ENCODE peak calls at places on chromosome 7, in nine cellular contexts. P is left kidney; B is stimulated activated CD8-positive, alpha-beta memory T cell treated with anti-CD3 and anti-CD28 coated beads, Interleukin-15, amount 100 ng/mL, for 1 hour; X is dorsolateral prefrontal cortex; R is HEK293T; S is WTC11; I is left ventricle myocardium inferior; D is AG09319; G is NCI-H1436. O is an unnamed sample.

GRCh38 chr7:48563334-48563733 is 361.0 kb upstream of the CDC14C start:
- DNase-seq in R (no peak), B (no peak), X (no peak), S (no peak), I (no peak), D (no peak), G (no peak), P (no peak), O (no peak)

GRCh38 chr7:16028651-16029050 is 342.2 kb upstream of the MEOX2 start:
- DNase-seq in I (no peak), X (no peak), R (no peak), G (no peak), P (no peak), D (no peak), B (no peak), S (no peak), O (no peak)

GRCh38 chr7:82234457-82235049 is 209.0 kb downstream of the CACNA2D1 start:
- DNase-seq in P (peak), X (no peak), B (no peak), D (peak), R (no peak), I (no peak), S (no peak), G (peak), O (no peak)

GRCh38 chr7:46034056-46034768 is 113.1 kb upstream of the IGFBP3 start:
- DNase-seq in P (no peak), R (no peak), D (peak), S (no peak), B (no peak), X (no peak), G (no peak), I (no peak), O (no peak)

GRCh38 chr7:141012044-141012685 is 2.6 kb downstream of the MRPS33 start:
- DNase-seq in D (no peak), X (peak), R (peak), S (peak), B (peak), G (peak), I (peak), P (peak), O (peak)

GRCh38 chr7:23645822-23646221 is 34.2 kb upstream of the FAM221A start:
- DNase-seq in I (no peak), P (no peak), S (no peak), G (no peak), R (no peak), B (no peak), X (no peak), D (no peak), O (no peak)

GRCh38 chr7:128982105-128982504 is 44.4 kb downstream of the IRF5 start:
- DNase-seq in B (no peak), S (no peak), G (no peak), P (no peak), X (no peak), D (no peak), I (no peak), R (no peak), O (no peak)

GRCh38 chr7:42972703-42973500 is 40.7 kb downstream of the MRPL32 start:
- DNase-seq in P (peak), I (no peak), D (peak), G (no peak), R (no peak), X (no peak), S (no peak), B (no peak), O (no peak)

GRCh38 chr7:151814400-151814914 is 62.5 kb downstream of the PRKAG2 start:
- DNase-seq in X (peak), G (no peak), S (peak), B (no peak), P (no peak), R (no peak), I (no peak), D (no peak), O (no peak)

GRCh38 chr7:123425246-123425645 is 109.1 kb downstream of the IQUB start:
- DNase-seq in G (no peak), D (no peak), P (no peak), X (no peak), B (no peak), S (no peak), R (no peak), I (no peak), O (no peak)

GRCh38 chr7:139488810-139489209 is 5.3 kb upstream of the KLRG2 start:
- DNase-seq in R (no peak), G (no peak), X (no peak), P (peak), S (no peak), B (no peak), I (no peak), D (no peak), O (no peak)

GRCh38 chr7:54260868-54261475 is 281.2 kb upstream of the VSTM2A start:
- DNase-seq in B (no peak), I (no peak), D (no peak), P (no peak), S (no peak), X (no peak), R (no peak), G (no peak), O (no peak)

GRCh38 chr7:143193880-143194279 is 10.7 kb downstream of the TAS2R39 start:
- DNase-seq in I (no peak), B (no peak), R (no peak), P (no peak), X (no peak), G (no peak), S (no peak), D (no peak), O (no peak)

GRCh38 chr7:36607741-36608140 is 116.6 kb downstream of the AOAH start:
- DNase-seq in S (no peak), I (no peak), D (no peak), P (no peak), G (peak), X (no peak), B (no peak), R (no peak), O (no peak)

GRCh38 chr7:25625316-25625715 is 397.0 kb upstream of the NPVF start:
- DNase-seq in P (peak), G (no peak), D (no peak), B (no peak), I (no peak), S (no peak), X (no peak), R (no peak), O (no peak)

GRCh38 chr7:125605241-125605640 is 675.6 kb upstream of the POT1 start:
- DNase-seq in D (no peak), X (no peak), G (no peak), R (no peak), B (no peak), I (no peak), P (no peak), S (no peak), O (no peak)

GRCh38 chr7:140005754-140006503 is 56.8 kb downstream of the PARP12 start:
- DNase-seq in B (no peak), I (no peak), S (peak), G (no peak), D (no peak), P (peak), X (no peak), R (peak), O (no peak)

GRCh38 chr7:22884911-22885823 is 62.5 kb upstream of the TOMM7 start:
- DNase-seq in G (no peak), P (no peak), X (no peak), B (no peak), S (no peak), D (no peak), R (no peak), I (no peak), O (no peak)

GRCh38 chr7:136030867-136031318 is 53.7 kb upstream of the MTPN start:
- DNase-seq in X (no peak), S (no peak), P (no peak), I (no peak), D (no peak), G (no peak), R (no peak), B (no peak), O (no peak)

GRCh38 chr7:75888464-75889222 is 9.8 kb downstream of the RHBDD2 start:
- DNase-seq in X (peak), I (peak), S (no peak), B (no peak), P (no peak), R (no peak), G (no peak), D (no peak), O (no peak)

GRCh38 chr7:47370461-47371042 is 211.4 kb downstream of the TNS3 start:
- DNase-seq in S (no peak), D (no peak), X (no peak), B (no peak), G (no peak), I (no peak), P (peak), R (no peak), O (no peak)

GRCh38 chr7:130921391-130922180 is 187.6 kb upstream of the KLF14 start:
- DNase-seq in G (peak), X (peak), P (peak), R (no peak), B (no peak), I (peak), S (no peak), D (peak), O (no peak)

GRCh38 chr7:23373151-23374004 is 74.2 kb downstream of the MALSU1 start:
- DNase-seq in G (no peak), S (no peak), X (no peak), P (peak), I (no peak), R (no peak), D (no peak), B (no peak), O (no peak)

GRCh38 chr7:47269466-47269836 is 312.5 kb downstream of the TNS3 start:
- DNase-seq in G (no peak), P (no peak), D (no peak), I (no peak), R (no peak), X (no peak), S (no peak), B (no peak), O (no peak)

GRCh38 chr7:19747740-19748339 is 25.6 kb downstream of the TMEM196 start:
- DNase-seq in D (peak), S (no peak), P (peak), G (peak), I (no peak), R (peak), B (no peak), X (no peak), O (no peak)

GRCh38 chr7:83820641-83821040 is 171.7 kb upstream of the SEMA3E start:
- DNase-seq in B (no peak), G (no peak), D (no peak), P (no peak), S (no peak), R (no peak), X (no peak), I (no peak), O (no peak)

GRCh38 chr7:8386926-8387550 is 46.4 kb upstream of the NXPH1 start:
- DNase-seq in D (no peak), P (no peak), S (no peak), R (no peak), X (no peak), G (no peak), I (no peak), B (no peak), O (no peak)

GRCh38 chr7:22759721-22760120 is 32.7 kb downstream of the IL6 start:
- DNase-seq in P (no peak), I (no peak), X (no peak), S (no peak), R (no peak), B (no peak), G (no peak), D (no peak), O (no peak)

GRCh38 chr7:134558370-134558769 is 9.5 kb downstream of the AKR1B15 start:
- DNase-seq in R (no peak), D (no peak), G (no peak), P (no peak), B (no peak), S (no peak), I (no peak), X (no peak), O (no peak)

GRCh38 chr7:117153016-117153415 is 169.8 kb downstream of the WNT2 start:
- DNase-seq in X (no peak), R (no peak), P (peak), G (no peak), S (no peak), I (no peak), D (no peak), B (no peak), O (no peak)

GRCh38 chr7:84354030-84354429 is 159.4 kb upstream of the SEMA3A start:
- DNase-seq in B (no peak), I (no peak), S (no peak), G (no peak), D (no peak), R (no peak), X (no peak), P (no peak), O (no peak)